ENCODE peak calls at places on chromosome 12, in nine cellular contexts. H, M, N, J, C, O, D, P and Q are unnamed samples.

GRCh38 chr12:98758331-98758730 is 113.2 kb downstream of the APAF1 start:
- DNase-seq in H (no peak), M (no peak), N (no peak), J (no peak), C (no peak), O (peak; percentile 49), D (no peak), P (no peak), Q (no peak)

GRCh38 chr12:131929530-131930456 is 717 bp downstream of the PUS1 start:
- DNase-seq in H (no peak), M (no peak), N (peak; percentile 47), J (no peak), C (no peak), O (peak; percentile 38), D (no peak), P (peak; percentile 85), Q (no peak)

GRCh38 chr12:41981758-41982157 is 162.9 kb downstream of the GXYLT1 start:
- DNase-seq in H (no peak), M (no peak), N (peak; percentile 67), J (no peak), C (no peak), O (no peak), D (no peak), P (no peak), Q (no peak)

GRCh38 chr12:20282411-20282810 is 85.9 kb upstream of the PDE3A start:
- DNase-seq in H (no peak), M (no peak), N (no peak), J (no peak), C (no peak), O (no peak), D (no peak), P (no peak), Q (no peak)

GRCh38 chr12:72699362-72699761 is 427.2 kb downstream of the TRHDE start:
- DNase-seq in H (no peak), M (no peak), N (no peak), J (no peak), C (no peak), O (no peak), D (no peak), P (no peak), Q (no peak)

GRCh38 chr12:51458635-51459034 is 34.0 kb downstream of the SLC4A8 start:
- DNase-seq in H (no peak), M (no peak), N (no peak), J (no peak), C (no peak), O (no peak), D (no peak), P (no peak), Q (no peak)

GRCh38 chr12:76450690-76451089 is 102.5 kb upstream of the BBS10 start:
- DNase-seq in H (peak; percentile 10), M (no peak), N (peak; percentile 63), J (no peak), C (no peak), O (no peak), D (no peak), P (no peak), Q (no peak)

GRCh38 chr12:105555556-105555973 is 225.1 kb downstream of the C12orf75 start:
- DNase-seq in H (no peak), M (no peak), N (peak; percentile 50), J (no peak), C (no peak), O (no peak), D (no peak), P (peak; percentile 50), Q (no peak)

GRCh38 chr12:47277972-47278448 is 198.3 kb upstream of the AMIGO2 start:
- DNase-seq in H (peak; percentile 84), M (no peak), N (peak; percentile 97), J (peak; percentile 12), C (no peak), O (no peak), D (no peak), P (no peak), Q (no peak)

GRCh38 chr12:92596388-92596787 is 106.4 kb upstream of the PLEKHG7 start:
- DNase-seq in H (no peak), M (no peak), N (peak; percentile 27), J (no peak), C (no peak), O (no peak), D (no peak), P (no peak), Q (no peak)

GRCh38 chr12:52715416-52715815 is 12.1 kb upstream of the KRT77 start:
- DNase-seq in H (no peak), M (no peak), N (peak; percentile 8), J (no peak), C (no peak), O (no peak), D (no peak), P (no peak), Q (no peak)

GRCh38 chr12:66915312-66915904 is 236.5 kb upstream of the GRIP1 start:
- DNase-seq in H (no peak), M (no peak), N (no peak), J (no peak), C (no peak), O (no peak), D (no peak), P (no peak), Q (no peak)

GRCh38 chr12:95802482-95803264 is 12.1 kb upstream of the NTN4 start:
- DNase-seq in H (no peak), M (no peak), N (peak; percentile 100), J (peak; percentile 71), C (no peak), O (no peak), D (no peak), P (no peak), Q (no peak)

GRCh38 chr12:111203969-111204368 is 164.9 kb downstream of the PHETA1 start:
- DNase-seq in H (no peak), M (no peak), N (no peak), J (no peak), C (no peak), O (no peak), D (no peak), P (no peak), Q (no peak)

GRCh38 chr12:51388066-51388799 is 3.0 kb downstream of the GALNT6 start:
- DNase-seq in H (peak; percentile 84), M (no peak), N (no peak), J (no peak), C (peak; percentile 49), O (no peak), D (peak; percentile 15), P (no peak), Q (peak; percentile 45)

GRCh38 chr12:95365912-95366311 is 108.0 kb upstream of the METAP2 start:
- DNase-seq in H (no peak), M (no peak), N (peak; percentile 15), J (no peak), C (no peak), O (no peak), D (no peak), P (no peak), Q (no peak)

GRCh38 chr12:54017027-54017788 is 8.4 kb downstream of the HOXC8 start:
- DNase-seq in H (no peak), M (peak; percentile 92), N (peak; percentile 77), J (no peak), C (no peak), O (no peak), D (peak; percentile 71), P (peak; percentile 15), Q (no peak)

GRCh38 chr12:114404451-114405198 is 1.3 kb downstream of the TBX5 start:
- DNase-seq in H (no peak), M (no peak), N (no peak), J (no peak), C (no peak), O (peak; percentile 44), D (no peak), P (no peak), Q (no peak)

GRCh38 chr12:62758216-62758615 is 176.7 kb downstream of the PPM1H start:
- DNase-seq in H (no peak), M (no peak), N (peak; percentile 16), J (no peak), C (no peak), O (no peak), D (no peak), P (no peak), Q (no peak)

GRCh38 chr12:132481345-132481744 is 8.6 kb upstream of the FBRSL1 start:
- DNase-seq in H (peak; percentile 76), M (no peak), N (no peak), J (no peak), C (no peak), O (no peak), D (no peak), P (peak; percentile 45), Q (no peak)

GRCh38 chr12:117047810-117048584 is 51.2 kb downstream of the TESC start:
- DNase-seq in H (peak; percentile 22), M (no peak), N (no peak), J (no peak), C (no peak), O (peak; percentile 77), D (no peak), P (no peak), Q (peak; percentile 75)

GRCh38 chr12:29048787-29049186 is 100.3 kb upstream of the FAR2 start:
- DNase-seq in H (no peak), M (no peak), N (no peak), J (no peak), C (no peak), O (no peak), D (no peak), P (no peak), Q (no peak)

GRCh38 chr12:24943947-24944597 is 4.8 kb downstream of the BCAT1 start:
- DNase-seq in H (no peak), M (no peak), N (no peak), J (no peak), C (no peak), O (no peak), D (no peak), P (no peak), Q (no peak)

GRCh38 chr12:105933671-105934665 is 204.8 kb downstream of the NUAK1 start:
- DNase-seq in H (no peak), M (no peak), N (peak; percentile 56), J (peak; percentile 16), C (no peak), O (no peak), D (peak; percentile 52), P (no peak), Q (no peak)

GRCh38 chr12:62332598-62332997 is 72.4 kb downstream of the USP15 start:
- DNase-seq in H (no peak), M (no peak), N (peak; percentile 32), J (no peak), C (no peak), O (no peak), D (no peak), P (no peak), Q (no peak)

GRCh38 chr12:117085318-117085947 is 13.8 kb downstream of the TESC start:
- DNase-seq in H (no peak), M (no peak), N (no peak), J (no peak), C (no peak), O (no peak), D (no peak), P (peak; percentile 54), Q (no peak)

GRCh38 chr12:104457746-104458644 is 1.2 kb downstream of the CHST11 start:
- DNase-seq in H (no peak), M (no peak), N (peak; percentile 42), J (peak; percentile 15), C (no peak), O (peak; percentile 55), D (no peak), P (peak; percentile 90), Q (no peak)

GRCh38 chr12:34335819-34336262 is 313.5 kb downstream of the ALG10 start:
- DNase-seq in H (no peak), M (no peak), N (no peak), J (no peak), C (no peak), O (no peak), D (no peak), P (no peak), Q (no peak)

GRCh38 chr12:131209082-131210070 is 255.7 kb downstream of the ADGRD1 start:
- DNase-seq in H (no peak), M (no peak), N (no peak), J (no peak), C (no peak), O (no peak), D (no peak), P (no peak), Q (no peak)

GRCh38 chr12:9721394-9722092 is 11.4 kb downstream of the CLECL1 start:
- DNase-seq in H (peak; percentile 90), M (no peak), N (peak; percentile 28), J (no peak), C (no peak), O (no peak), D (no peak), P (no peak), Q (no peak)

GRCh38 chr12:124231980-124232653 is 62.8 kb upstream of the RFLNA start:
- DNase-seq in H (no peak), M (peak; percentile 42), N (peak; percentile 11), J (peak; percentile 16), C (no peak), O (no peak), D (no peak), P (peak; percentile 85), Q (no peak)